ENCODE peak calls at places on chromosomes 7 and 10, in seven cellular contexts. Q is NCI-H774, S is BE2C, L is caudate nucleus, K is NCI-H1694, G is IMR-90, T is G401. M is an unnamed sample.

GRCh38 chr10:45179716-45180115 is 135.7 kb downstream of the OR13A1 start:
- DNase-seq in Q (no peak), S (no peak), L (no peak), K (no peak), G (peak), T (peak), M (no peak)

GRCh38 chr7:41048771-41049170 is 654.1 kb downstream of the INHBA start:
- DNase-seq in Q (no peak), S (no peak), L (no peak), K (no peak), G (no peak), T (no peak), M (no peak)

GRCh38 chr7:16669581-16669980 is 23.6 kb downstream of the BZW2 start:
- DNase-seq in Q (no peak), S (no peak), L (no peak), K (no peak), G (peak), T (no peak), M (no peak)

GRCh38 chr10:9301148-9301547 is 1246.7 kb downstream of the GATA3 start:
- DNase-seq in Q (no peak), S (peak), L (no peak), K (no peak), G (no peak), T (peak), M (no peak)

GRCh38 chr10:6314620-6315205 is 112.0 kb downstream of the PFKFB3 start:
- DNase-seq in Q (no peak), S (no peak), L (no peak), K (no peak), G (no peak), T (no peak), M (peak)

GRCh38 chr10:14259696-14260595 is 70.8 kb downstream of the FRMD4A start:
- DNase-seq in Q (peak), S (no peak), L (no peak), K (no peak), G (peak), T (no peak), M (no peak)

GRCh38 chr7:141408440-141408839 is 142.8 kb upstream of the AGK start:
- DNase-seq in Q (no peak), S (no peak), L (no peak), K (no peak), G (no peak), T (no peak), M (no peak)

GRCh38 chr7:4895766-4896165 is 12.2 kb upstream of the RADIL start:
- DNase-seq in Q (no peak), S (no peak), L (peak), K (no peak), G (no peak), T (no peak), M (no peak)

GRCh38 chr7:91436655-91437054 is 172.4 kb downstream of the FZD1 start:
- DNase-seq in Q (no peak), S (no peak), L (no peak), K (peak), G (no peak), T (no peak), M (no peak)

GRCh38 chr7:28685291-28685659 is 272.9 kb downstream of the TRIL start:
- DNase-seq in Q (no peak), S (peak), L (no peak), K (no peak), G (no peak), T (no peak), M (no peak)

GRCh38 chr7:136857573-136857972 is 10.9 kb upstream of the CHRM2 start:
- DNase-seq in Q (no peak), S (no peak), L (no peak), K (no peak), G (peak), T (no peak), M (no peak)

GRCh38 chr7:98235901-98236300 is 16.1 kb downstream of the TECPR1 start:
- DNase-seq in Q (no peak), S (no peak), L (no peak), K (no peak), G (no peak), T (no peak), M (no peak)

GRCh38 chr7:92636018-92636560 is 45.9 kb upstream of the FAM133B start:
- DNase-seq in Q (no peak), S (no peak), L (no peak), K (no peak), G (peak), T (no peak), M (no peak)

GRCh38 chr10:17802966-17803365 is 6.2 kb upstream of the MRC1 start:
- DNase-seq in Q (no peak), S (no peak), L (no peak), K (no peak), G (peak), T (no peak), M (no peak)

M was measured in A549.